ENCODE peak calls at places on chromosome 15, in seven cellular contexts. C, M, W, E, H, I and G are unnamed samples.

GRCh38 chr15:67017318-67017717 is 48.1 kb upstream of the SMAD3 start:
- DNase-seq in C (no peak), M (no peak), W (no peak), E (no peak), H (no peak), I (no peak), G (no peak)

GRCh38 chr15:51982013-51982769 is 10.6 kb upstream of the LEO1 start:
- DNase-seq in C (peak), M (peak), W (peak), E (peak), H (no peak), I (peak), G (peak)

GRCh38 chr15:85691350-85692240 is 103.1 kb downstream of the KLHL25 start:
- DNase-seq in C (no peak), M (peak), W (no peak), E (no peak), H (no peak), I (no peak), G (no peak)

GRCh38 chr15:67083135-67083766 is 17.8 kb downstream of the SMAD3 start:
- DNase-seq in C (no peak), M (no peak), W (no peak), E (no peak), H (no peak), I (no peak), G (no peak)

GRCh38 chr15:97235285-97235985 is 725.1 kb upstream of the ARRDC4 start:
- DNase-seq in C (peak), M (no peak), W (peak), E (peak), H (peak), I (peak), G (peak)

GRCh38 chr15:68482246-68482645 is 50.3 kb upstream of the ITGA11 start:
- DNase-seq in C (no peak), M (no peak), W (no peak), E (no peak), H (no peak), I (no peak), G (no peak)

GRCh38 chr15:63818191-63818590 is 15.6 kb downstream of the HERC1 start:
- DNase-seq in C (no peak), M (no peak), W (no peak), E (no peak), H (no peak), I (no peak), G (peak)

GRCh38 chr15:29935296-29936020 is 113.2 kb upstream of the TJP1 start:
- DNase-seq in C (no peak), M (no peak), W (no peak), E (peak), H (no peak), I (no peak), G (no peak)

GRCh38 chr15:60727260-60727659 is 248.3 kb upstream of the ICE2 start:
- DNase-seq in C (no peak), M (no peak), W (no peak), E (no peak), H (no peak), I (peak), G (no peak)

GRCh38 chr15:51375966-51376640 is 34.6 kb downstream of the GLDN start:
- DNase-seq in C (no peak), M (no peak), W (no peak), E (peak), H (no peak), I (no peak), G (no peak)

GRCh38 chr15:63983071-63983711 is 63.1 kb downstream of the DAPK2 start:
- DNase-seq in C (no peak), M (no peak), W (no peak), E (no peak), H (peak), I (no peak), G (no peak)

GRCh38 chr15:77737238-77738037 is 104.7 kb upstream of the LINGO1 start:
- DNase-seq in C (no peak), M (no peak), W (no peak), E (no peak), H (no peak), I (no peak), G (peak)

GRCh38 chr15:31262143-31262530 is 64.5 kb upstream of the KLF13 start:
- DNase-seq in C (no peak), M (no peak), W (no peak), E (no peak), H (no peak), I (no peak), G (no peak)

GRCh38 chr15:66932634-66933024 is 132.8 kb upstream of the SMAD3 start:
- DNase-seq in C (no peak), M (no peak), W (no peak), E (no peak), H (no peak), I (no peak), G (no peak)

GRCh38 chr15:49492151-49492550 is 69.1 kb downstream of the FGF7 start:
- DNase-seq in C (no peak), M (no peak), W (no peak), E (no peak), H (no peak), I (no peak), G (no peak)

GRCh38 chr15:60389261-60390077 is 8.3 kb downstream of the ANXA2 start:
- DNase-seq in C (no peak), M (peak), W (no peak), E (no peak), H (no peak), I (no peak), G (no peak)

GRCh38 chr15:39301589-39301999 is 279.3 kb upstream of the THBS1 start:
- DNase-seq in C (no peak), M (no peak), W (no peak), E (no peak), H (no peak), I (no peak), G (no peak)

GRCh38 chr15:63381301-63382192 is at the start of gene CA12:
- DNase-seq in C (peak), M (no peak), W (no peak), E (peak), H (peak), I (peak), G (no peak)

GRCh38 chr15:58147151-58147550 is 9.0 kb downstream of the AQP9 start:
- DNase-seq in C (no peak), M (no peak), W (no peak), E (no peak), H (no peak), I (no peak), G (no peak)

GRCh38 chr15:72252663-72253299 is 19.6 kb downstream of the PARP6 start:
- DNase-seq in C (no peak), M (no peak), W (no peak), E (no peak), H (no peak), I (no peak), G (no peak)

GRCh38 chr15:25709437-25710159 is 153.5 kb downstream of the ATP10A start:
- DNase-seq in C (no peak), M (no peak), W (no peak), E (no peak), H (no peak), I (no peak), G (no peak)

GRCh38 chr15:99634576-99634975 is 68.8 kb downstream of the MEF2A start:
- DNase-seq in C (no peak), M (no peak), W (no peak), E (no peak), H (no peak), I (no peak), G (no peak)

GRCh38 chr15:79815468-79815867 is 81.3 kb downstream of the MTHFS start:
- DNase-seq in C (no peak), M (no peak), W (no peak), E (no peak), H (no peak), I (no peak), G (no peak)

GRCh38 chr15:74489518-74490338 is 28.8 kb upstream of the UBL7 start:
- DNase-seq in C (peak), M (peak), W (peak), E (peak), H (peak), I (peak), G (peak)

GRCh38 chr15:66901336-66902100 is 163.9 kb upstream of the SMAD3 start:
- DNase-seq in C (no peak), M (no peak), W (no peak), E (no peak), H (no peak), I (no peak), G (no peak)

DNA sequence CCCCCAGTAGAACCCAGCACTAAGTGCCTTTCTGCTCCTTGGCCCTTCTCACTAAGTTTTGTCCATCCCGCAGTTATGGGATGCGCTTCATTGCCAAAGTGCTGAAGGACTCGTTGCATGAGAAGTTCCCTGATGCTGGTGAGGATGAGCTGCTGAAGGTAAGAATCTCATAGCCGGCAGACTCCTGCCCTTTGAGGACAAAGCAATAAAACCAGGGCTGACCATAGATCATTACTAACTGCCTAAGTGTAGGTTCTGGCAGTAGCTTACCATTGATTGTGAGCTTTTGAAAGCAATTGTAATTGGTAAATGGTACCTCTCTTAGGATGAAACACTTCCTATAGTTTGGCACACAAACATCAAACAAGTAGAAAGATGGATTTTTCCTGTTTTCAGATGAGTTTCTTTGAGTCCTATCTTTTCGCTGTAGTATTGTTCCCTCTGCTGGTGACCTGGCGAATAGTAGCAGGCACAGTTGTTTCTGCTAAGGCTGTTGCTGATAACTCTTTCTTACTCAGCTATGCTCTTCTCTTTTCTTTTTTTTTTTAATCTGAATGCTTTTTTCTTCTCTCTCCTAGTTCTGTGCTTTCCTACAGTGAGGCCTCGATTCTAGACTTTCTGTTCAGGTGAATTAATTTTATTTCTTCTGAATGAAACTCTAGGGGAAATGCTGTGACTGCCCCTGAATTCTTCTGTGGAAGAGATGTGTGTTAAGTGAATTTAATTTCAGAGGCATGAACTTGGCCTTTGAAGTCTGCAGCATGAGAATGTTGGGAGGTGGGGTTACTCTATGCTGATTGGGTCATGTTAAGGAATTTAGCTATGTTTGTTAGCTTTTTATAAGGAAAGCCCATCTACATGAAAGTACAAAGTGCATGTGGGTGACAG is 47.4 kb upstream of the CRTC3 start:
- DNase-seq in C (peak), M (no peak), W (peak), E (peak), H (peak), I (peak), G (peak)
- TF ChIP-seq JUND in C (no peak), M (no peak), W (no peak), E (no peak), H (no peak), I (no peak), G (no peak)

GRCh38 chr15:75790631-75791336 is 52.5 kb upstream of the UBE2Q2 start:
- DNase-seq in C (no peak), M (no peak), W (no peak), E (no peak), H (no peak), I (no peak), G (no peak)

GRCh38 chr15:75786564-75786925 is 56.7 kb upstream of the UBE2Q2 start:
- DNase-seq in C (peak), M (no peak), W (no peak), E (no peak), H (no peak), I (no peak), G (no peak)

GRCh38 chr15:75791337-75791713 is 51.9 kb upstream of the UBE2Q2 start:
- DNase-seq in C (no peak), M (no peak), W (no peak), E (no peak), H (no peak), I (no peak), G (no peak)

GRCh38 chr15:75782926-75783325 is 60.3 kb upstream of the UBE2Q2 start:
- DNase-seq in C (no peak), M (no peak), W (no peak), E (no peak), H (no peak), I (no peak), G (no peak)

DNA sequence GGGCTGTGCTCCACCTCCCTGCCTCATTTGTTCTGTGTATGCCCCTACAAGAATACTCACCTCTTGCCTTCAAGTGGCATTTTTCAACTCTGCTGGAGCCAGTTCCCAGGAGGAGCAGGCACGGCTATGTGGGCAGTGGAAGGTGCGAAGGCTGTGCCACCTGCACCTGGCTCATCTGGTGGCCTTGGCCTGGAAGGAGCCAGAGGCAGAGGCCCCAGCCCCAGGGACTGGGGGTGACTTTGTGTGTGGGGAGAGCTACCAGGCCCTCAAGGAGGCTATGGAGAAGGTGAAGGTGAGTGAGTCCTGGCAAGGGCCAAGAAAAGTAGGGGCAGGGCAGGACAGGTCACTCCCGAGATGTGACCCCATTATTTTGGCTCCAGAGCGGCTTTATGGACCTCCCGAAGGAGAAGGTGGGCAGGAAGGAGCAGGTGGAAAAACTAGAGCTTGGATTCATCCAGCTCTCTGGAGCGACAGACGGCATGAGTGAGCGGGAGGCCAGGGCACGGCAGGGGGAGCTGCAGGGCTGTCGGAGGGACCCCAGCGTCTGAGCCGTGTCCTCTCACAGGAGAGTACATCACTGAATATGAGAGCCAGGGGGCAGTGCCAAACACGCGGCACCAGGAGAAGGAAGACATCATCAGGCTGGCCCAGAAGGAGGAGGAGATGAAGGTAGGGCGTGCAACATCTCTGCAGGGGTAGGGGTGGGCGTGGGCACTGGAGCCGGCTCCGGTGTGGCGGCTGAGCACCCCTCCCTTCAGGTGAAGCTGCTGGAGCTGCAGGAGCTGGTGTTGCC is 57.3 kb upstream of the UBE2Q2 start:
- DNase-seq in C (peak), M (no peak), W (no peak), E (no peak), H (peak), I (peak), G (peak)
- TF ChIP-seq JUND in C (no peak), M (no peak), W (no peak), E (no peak), H (no peak), I (no peak), G (no peak)

GRCh38 chr15:82810061-82810862 is 834 bp downstream of the WHAMM start:
- DNase-seq in C (peak), M (no peak), W (no peak), E (peak), H (peak), I (peak), G (peak)
- TF ChIP-seq JUND in C (no peak), M (no peak), W (peak), E (no peak), H (no peak), I (no peak), G (no peak)

GRCh38 chr15:87498545-87498944 is 758.0 kb downstream of the NTRK3 start:
- DNase-seq in C (no peak), M (no peak), W (no peak), E (no peak), H (no peak), I (no peak), G (no peak)
- TF ChIP-seq JUND in C (no peak), M (no peak), W (no peak), E (no peak), H (no peak), I (no peak), G (no peak)

DNA sequence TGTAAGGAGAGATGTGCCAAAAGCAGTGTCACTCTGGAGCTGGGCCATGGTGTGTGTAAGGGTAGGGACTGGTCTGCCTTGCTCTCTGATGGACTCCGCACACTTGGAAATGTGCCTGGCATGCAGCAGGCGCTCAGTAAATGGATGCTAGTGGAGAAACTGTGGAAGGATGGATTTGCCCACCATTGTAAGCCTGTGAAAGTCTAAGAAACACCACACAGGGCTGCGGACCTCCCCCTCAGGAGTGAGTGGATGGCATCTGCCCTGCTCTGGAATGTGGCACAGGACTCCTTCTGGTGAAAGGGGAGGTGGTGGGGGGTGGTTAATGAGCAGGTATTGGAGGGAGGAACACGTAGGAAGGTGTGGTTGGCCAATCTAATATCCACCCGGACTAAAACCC is 62.2 kb upstream of the ACAN start:
- DNase-seq in C (no peak), M (no peak), W (no peak), E (no peak), H (peak), I (no peak), G (no peak)
- TF ChIP-seq JUND in C (no peak), M (no peak), W (no peak), E (no peak), H (no peak), I (no peak), G (no peak)

DNA sequence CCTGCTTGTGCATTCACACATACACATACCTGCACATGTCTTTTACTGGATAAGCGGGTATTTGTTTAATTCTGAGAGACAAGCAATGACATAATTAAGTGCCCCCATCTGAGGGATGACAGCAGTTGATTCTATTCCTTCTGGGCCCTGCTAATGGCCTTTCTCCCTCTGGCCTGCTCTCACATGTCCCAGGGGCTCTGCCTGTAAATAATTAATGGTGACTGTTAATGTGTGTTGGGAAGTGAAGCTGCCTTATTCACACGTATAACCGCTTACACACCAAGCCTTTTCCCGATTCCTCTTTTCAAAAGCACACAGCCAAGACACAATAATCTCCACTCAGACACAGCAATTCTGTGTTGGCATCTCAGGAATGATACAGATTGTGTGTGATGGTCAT is 47.8 kb downstream of the LRRK1 start:
- DNase-seq in C (no peak), M (peak), W (no peak), E (no peak), H (no peak), I (no peak), G (no peak)
- TF ChIP-seq JUND in C (no peak), M (no peak), W (no peak), E (no peak), H (no peak), I (no peak), G (no peak)

DNA sequence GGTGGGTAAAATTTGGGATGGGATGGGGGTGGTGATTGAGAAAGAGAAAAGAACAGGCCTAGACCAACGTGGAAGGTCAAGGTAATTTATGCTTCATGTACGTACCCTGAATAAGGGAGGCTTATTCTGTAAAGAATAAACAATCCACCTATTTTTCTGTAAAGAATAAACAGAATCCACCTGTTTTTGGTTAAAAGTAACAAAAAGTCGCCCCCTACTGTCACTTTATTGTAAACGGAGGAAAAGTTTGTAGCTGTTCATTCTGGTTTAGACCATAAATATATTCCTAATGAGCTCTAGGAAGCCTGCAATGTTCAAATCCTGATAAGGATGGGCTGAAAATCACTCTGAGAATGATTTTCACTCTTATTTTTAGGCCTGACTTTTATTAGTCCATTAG is 23.5 kb upstream of the SQOR start:
- DNase-seq in C (peak), M (no peak), W (no peak), E (peak), H (no peak), I (peak), G (no peak)
- TF ChIP-seq JUND in C (no peak), M (no peak), W (no peak), E (no peak), H (no peak), I (no peak), G (no peak)

GRCh38 chr15:28109626-28110415 is 10.7 kb upstream of the OCA2 start:
- DNase-seq in C (no peak), M (no peak), W (no peak), E (no peak), H (no peak), I (no peak), G (no peak)

GRCh38 chr15:28112962-28113361 is 13.8 kb upstream of the OCA2 start:
- DNase-seq in C (no peak), M (no peak), W (no peak), E (no peak), H (peak), I (no peak), G (no peak)

GRCh38 chr15:28110416-28110975 is 11.4 kb upstream of the OCA2 start:
- DNase-seq in C (no peak), M (no peak), W (no peak), E (no peak), H (peak), I (no peak), G (no peak)

GRCh38 chr15:28112101-28112760 is 13.1 kb upstream of the OCA2 start:
- DNase-seq in C (no peak), M (no peak), W (no peak), E (no peak), H (peak), I (no peak), G (no peak)

GRCh38 chr15:28111552-28111951 is 12.4 kb upstream of the OCA2 start:
- DNase-seq in C (peak), M (no peak), W (no peak), E (no peak), H (peak), I (no peak), G (no peak)
- TF ChIP-seq JUND in C (no peak), M (no peak), W (no peak), E (no peak), H (no peak), I (no peak), G (no peak)

GRCh38 chr15:41512512-41513281 is 930 bp downstream of the LTK start:
- DNase-seq in C (peak), M (no peak), W (no peak), E (no peak), H (peak), I (no peak), G (peak)

GRCh38 chr15:41512078-41512394 is 1.6 kb downstream of the LTK start:
- DNase-seq in C (no peak), M (no peak), W (no peak), E (no peak), H (peak), I (no peak), G (no peak)

GRCh38 chr15:41510728-41511127 is 2.9 kb downstream of the LTK start:
- DNase-seq in C (no peak), M (no peak), W (no peak), E (no peak), H (no peak), I (no peak), G (no peak)

GRCh38 chr15:41511331-41512077 is 2.1 kb downstream of the LTK start:
- DNase-seq in C (no peak), M (no peak), W (no peak), E (no peak), H (peak), I (no peak), G (no peak)

GRCh38 chr15:41513282-41514227 is at the start of gene LTK:
- DNase-seq in C (peak), M (no peak), W (peak), E (no peak), H (peak), I (no peak), G (peak)
- TF ChIP-seq JUND in C (no peak), M (no peak), W (no peak), E (no peak), H (no peak), I (no peak), G (peak)